ENCODE peak calls at places on chromosomes 12 and 14, in seven cellular contexts. W, N, P, Z, A, U and S are unnamed samples.

GRCh38 chr14:90616881-90617280 is 199.3 kb downstream of the TTC7B start:
- DNase-seq in W (no peak), N (no peak), P (no peak), Z (no peak), A (no peak), U (no peak), S (no peak)

GRCh38 chr14:23512156-23512555 is 39.4 kb downstream of the ZFHX2 start:
- DNase-seq in W (no peak), N (no peak), P (no peak), Z (no peak), A (no peak), U (no peak), S (no peak)

GRCh38 chr14:100332797-100333196 is 9.7 kb downstream of the SLC25A47 start:
- DNase-seq in W (no peak), N (no peak), P (no peak), Z (no peak), A (no peak), U (no peak), S (no peak)

GRCh38 chr12:131380961-131381705 is 329.8 kb upstream of the SFSWAP start:
- DNase-seq in W (no peak), N (no peak), P (no peak), Z (no peak), A (no peak), U (no peak), S (no peak)

GRCh38 chr12:12784911-12785814 is at the start of gene APOLD1:
- DNase-seq in W (no peak), N (no peak), P (no peak), Z (peak), A (peak), U (no peak), S (no peak)

GRCh38 chr12:43744826-43745225 is 13.8 kb downstream of the PUS7L start:
- DNase-seq in W (no peak), N (no peak), P (no peak), Z (no peak), A (no peak), U (no peak), S (no peak)

GRCh38 chr14:83713736-83714135 is 1816.2 kb upstream of the FLRT2 start:
- DNase-seq in W (no peak), N (no peak), P (no peak), Z (no peak), A (no peak), U (no peak), S (no peak)

GRCh38 chr14:93332032-93332852 is 594 bp downstream of the BTBD7 start:
- DNase-seq in W (peak), N (peak), P (peak), Z (peak), A (peak), U (peak), S (no peak)

GRCh38 chr12:104586325-104587048 is 129.7 kb downstream of the CHST11 start:
- DNase-seq in W (no peak), N (no peak), P (no peak), Z (no peak), A (no peak), U (no peak), S (no peak)

GRCh38 chr12:95630496-95630895 is 79.2 kb upstream of the USP44 start:
- DNase-seq in W (no peak), N (no peak), P (no peak), Z (no peak), A (no peak), U (no peak), S (no peak)

GRCh38 chr12:119180380-119181040 is 1.8 kb downstream of the HSPB8 start:
- DNase-seq in W (peak), N (no peak), P (no peak), Z (peak), A (peak), U (no peak), S (no peak)

GRCh38 chr12:32988982-32989381 is 92.4 kb upstream of the PKP2 start:
- DNase-seq in W (no peak), N (no peak), P (no peak), Z (no peak), A (no peak), U (no peak), S (no peak)

GRCh38 chr12:24928131-24928530 is 20.8 kb downstream of the BCAT1 start:
- DNase-seq in W (no peak), N (no peak), P (no peak), Z (no peak), A (no peak), U (no peak), S (no peak)

GRCh38 chr12:28963554-28963953 is 185.5 kb upstream of the FAR2 start:
- DNase-seq in W (peak), N (no peak), P (no peak), Z (peak), A (no peak), U (peak), S (no peak)

GRCh38 chr12:27213304-27213703 is 30.8 kb upstream of the STK38L start:
- DNase-seq in W (no peak), N (no peak), P (no peak), Z (no peak), A (no peak), U (no peak), S (no peak)

GRCh38 chr12:99386907-99387306 is 260.6 kb upstream of the GARIN6 start:
- DNase-seq in W (peak), N (no peak), P (no peak), Z (peak), A (no peak), U (no peak), S (peak)

GRCh38 chr14:37620856-37621255 is 25.4 kb downstream of the TTC6 start:
- DNase-seq in W (no peak), N (no peak), P (no peak), Z (no peak), A (no peak), U (no peak), S (no peak)
- TF ChIP-seq CTCF in W (no peak), N (no peak), P (no peak), Z (no peak), A (no peak), U (no peak), S (no peak)

DNA sequence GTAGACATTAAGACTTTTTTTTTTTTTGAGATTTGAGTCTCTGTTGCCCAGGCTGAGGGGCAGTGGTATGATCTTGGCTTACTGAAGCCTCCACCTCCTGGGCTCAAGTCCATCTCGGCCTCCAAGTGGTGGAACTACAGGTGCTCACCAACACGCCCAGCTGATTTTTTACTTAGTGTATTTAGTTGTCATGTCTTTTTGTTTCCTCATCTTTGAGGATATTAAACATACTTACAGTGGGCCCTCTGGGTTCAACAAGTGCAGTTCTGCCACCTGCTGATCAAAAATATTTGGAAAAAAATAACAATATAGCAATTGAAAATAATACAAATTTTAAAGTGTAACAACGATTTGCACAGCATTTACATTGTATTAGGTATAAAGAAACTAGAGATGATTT is 4.4 kb upstream of the B4GALNT1 start:
- DNase-seq in W (no peak), N (no peak), P (no peak), Z (no peak), A (no peak), U (no peak), S (no peak)
- TF ChIP-seq CTCF in W (no peak), N (peak), P (no peak), Z (no peak), A (peak), U (no peak), S (no peak)

GRCh38 chr12:71169286-71169685 is 11.5 kb upstream of the TSPAN8 start:
- DNase-seq in W (no peak), N (no peak), P (no peak), Z (no peak), A (no peak), U (no peak), S (no peak)
- TF ChIP-seq CTCF in W (no peak), N (no peak), P (no peak), Z (no peak), A (no peak), U (no peak), S (no peak)

DNA sequence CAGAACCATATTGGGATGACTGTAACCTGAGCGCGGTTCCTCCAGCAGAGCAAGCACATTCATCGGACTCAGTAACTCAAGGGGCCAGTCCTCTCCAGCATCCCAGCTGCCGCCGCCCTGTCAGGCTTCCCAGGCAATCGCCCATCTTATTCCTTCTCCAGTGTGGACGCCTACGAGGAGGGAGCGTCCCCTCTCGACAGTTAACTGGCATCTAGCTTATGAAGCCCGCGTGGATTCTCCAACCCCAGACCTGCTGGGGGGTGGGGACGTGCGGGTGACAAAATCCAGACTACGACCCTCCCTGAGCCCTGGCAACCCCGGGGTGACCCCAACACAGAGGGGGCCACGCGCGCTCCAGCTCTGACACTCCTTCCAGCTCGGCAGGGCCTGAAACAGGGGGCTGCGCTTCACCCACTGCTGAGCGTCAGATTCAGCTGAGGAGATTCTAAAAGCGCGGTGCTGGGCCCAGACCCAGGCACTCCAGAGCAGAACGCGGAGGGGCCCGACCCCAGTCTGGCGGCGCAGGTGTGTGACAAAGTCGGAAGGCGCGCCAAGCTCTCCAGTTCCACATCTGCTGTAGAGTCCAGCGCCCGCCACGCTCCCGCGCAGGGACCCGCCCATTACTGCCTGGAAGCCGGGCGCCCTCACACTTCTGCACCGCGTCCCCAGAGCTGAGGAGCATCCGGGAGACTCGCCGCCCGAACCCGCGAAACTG is 43.9 kb upstream of the ESR2 start:
- DNase-seq in W (peak), N (peak), P (no peak), Z (peak), A (no peak), U (peak), S (peak)
- TF ChIP-seq CTCF in W (no peak), N (no peak), P (no peak), Z (peak), A (no peak), U (peak), S (no peak)

DNA sequence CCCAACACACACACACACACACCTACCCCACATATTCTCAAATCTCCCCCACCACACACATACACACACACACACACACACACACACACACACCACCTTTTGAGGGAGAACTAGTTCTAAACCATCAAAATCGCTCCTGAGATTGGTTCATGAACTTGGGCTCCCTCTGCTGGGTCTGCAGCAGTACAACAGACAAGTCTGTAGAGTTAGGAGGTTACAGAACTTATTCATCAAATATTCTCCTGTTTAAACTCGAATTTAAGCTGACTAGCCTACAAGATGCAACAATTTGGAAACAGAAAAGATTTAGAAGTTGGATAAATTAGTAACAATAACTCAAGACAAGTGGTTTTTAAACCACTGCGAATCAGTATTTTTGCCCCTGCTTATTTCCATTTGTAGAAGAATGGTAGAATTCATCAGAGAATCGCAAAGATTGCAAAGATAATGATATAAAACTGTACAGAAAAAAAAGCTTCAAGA is 136.4 kb upstream of the USP15 start:
- DNase-seq in W (peak), N (no peak), P (no peak), Z (peak), A (no peak), U (peak), S (peak)
- TF ChIP-seq CTCF in W (peak), N (peak), P (peak), Z (peak), A (peak), U (peak), S (peak)

DNA sequence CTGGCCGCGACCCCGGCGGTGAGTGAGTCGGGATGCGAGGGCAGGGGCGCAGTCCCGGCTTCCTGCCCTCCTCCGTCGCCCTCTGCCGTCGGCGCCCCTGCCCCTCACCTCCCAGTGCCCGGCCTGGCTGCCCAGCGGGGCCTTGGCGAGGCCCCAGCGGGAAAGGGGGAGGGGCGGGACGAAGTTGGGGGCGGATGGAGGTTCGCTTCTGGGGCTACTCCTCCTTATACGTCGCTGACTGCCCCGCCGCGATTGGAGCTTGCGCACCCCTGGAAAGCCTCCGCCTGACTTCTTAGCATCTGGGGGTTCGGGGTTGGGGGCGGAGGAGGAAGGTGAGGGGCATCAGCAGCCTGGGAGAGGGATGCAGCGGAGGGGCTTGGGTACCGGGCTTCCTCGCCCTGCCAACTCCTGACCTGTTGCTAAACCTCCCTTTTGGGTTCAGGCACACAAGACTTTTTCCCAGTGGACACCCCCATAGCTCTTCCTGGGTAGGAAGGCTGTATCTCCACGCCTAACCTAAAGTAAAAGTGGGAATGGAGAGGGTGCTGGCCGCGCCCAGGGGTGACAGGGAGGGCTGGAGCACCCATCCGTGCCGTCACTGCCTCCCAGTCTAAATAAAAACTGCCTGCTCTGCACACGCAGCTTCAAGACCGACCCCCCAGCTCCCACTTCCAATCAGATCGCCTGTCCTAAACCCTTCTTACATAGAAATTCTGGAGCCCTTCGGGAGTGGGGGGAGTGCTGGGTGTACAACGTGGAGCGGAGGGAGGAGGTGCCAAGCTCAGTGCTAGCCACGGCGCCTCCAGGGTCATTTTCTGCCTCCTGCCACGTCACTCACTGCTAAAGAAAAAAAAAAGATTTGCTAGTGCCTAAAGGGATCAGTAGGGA is 585 bp downstream of the TMEM263 start:
- DNase-seq in W (peak), N (no peak), P (peak), Z (peak), A (peak), U (peak), S (peak)
- TF ChIP-seq CTCF in W (no peak), N (peak), P (no peak), Z (peak), A (peak), U (no peak), S (no peak)

DNA sequence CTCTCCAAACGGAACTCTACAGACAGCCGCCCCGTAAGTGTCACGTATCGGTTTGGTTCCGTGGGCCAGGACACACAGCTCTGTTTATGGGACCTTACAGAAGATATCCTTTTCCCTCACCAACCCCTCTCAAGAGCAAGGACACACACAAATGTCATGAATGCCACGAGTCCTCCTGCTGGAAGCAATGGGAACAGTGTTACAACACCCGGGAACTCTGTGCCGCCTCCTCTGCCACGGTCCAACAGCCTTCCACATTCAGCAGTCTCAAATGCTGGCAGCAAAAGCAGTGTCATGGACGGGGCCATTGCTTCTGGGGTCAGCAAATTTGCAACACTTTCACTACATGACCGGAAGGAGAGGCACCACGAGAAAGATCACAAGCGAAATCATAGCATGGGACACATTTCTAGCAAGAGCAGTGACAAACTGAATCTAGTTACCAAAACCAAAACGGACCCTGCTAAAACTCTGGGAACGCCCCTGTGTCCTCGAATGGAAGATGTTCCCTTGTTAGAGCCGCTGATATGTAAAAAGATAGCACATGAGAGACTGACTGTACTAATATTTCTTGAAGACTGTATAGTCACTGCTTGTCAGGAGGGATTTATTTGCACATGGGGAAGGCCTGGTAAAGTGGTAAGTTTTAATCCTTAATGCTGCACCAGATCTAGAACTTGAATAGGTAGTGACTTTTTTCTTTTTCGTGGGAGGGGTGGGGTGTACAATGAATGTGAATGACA is 69.7 kb downstream of the WDR20 start:
- DNase-seq in W (peak), N (no peak), P (peak), Z (no peak), A (no peak), U (peak), S (no peak)
- TF ChIP-seq CTCF in W (peak), N (peak), P (no peak), Z (peak), A (peak), U (peak), S (peak)

GRCh38 chr12:19003110-19003509 is 126.4 kb upstream of the PLEKHA5 start:
- DNase-seq in W (no peak), N (no peak), P (no peak), Z (no peak), A (no peak), U (no peak), S (no peak)
- TF ChIP-seq CTCF in W (no peak), N (no peak), P (no peak), Z (no peak), A (no peak), U (no peak), S (no peak)